ENCODE peak calls at places on chromosomes 12 and 14, in ten cellular contexts. P is stomach, I is upper lobe of left lung, G is GM12878, Z is endothelial cell of umbilical vein, K is transverse colon, N is esophagus muscularis mucosa, O is breast epithelium, C is H1, H is K562. B is an unnamed sample.

GRCh38 chr12:85182699-85183098 is 97.3 kb upstream of the ALX1 start:
- DNase-seq in H (no peak), I (no peak), N (no peak), G (no peak), O (no peak), Z (no peak), P (no peak), K (no peak), C (no peak), B (no peak)

GRCh38 chr12:26062566-26062965 is 62.3 kb downstream of the BHLHE41 start:
- DNase-seq in P (no peak), Z (no peak), H (no peak), G (no peak), I (no peak), K (no peak), C (no peak), O (no peak), N (no peak), B (no peak)

GRCh38 chr14:103696466-103697071 is 18.7 kb downstream of the XRCC3 start:
- DNase-seq in H (no peak), Z (peak), O (no peak), G (no peak), C (no peak), P (no peak), N (no peak), K (peak), I (peak), B (peak)

GRCh38 chr14:91956616-91957015 is 9.1 kb upstream of the FBLN5 start:
- DNase-seq in C (no peak), G (no peak), I (no peak), N (peak), P (no peak), H (no peak), O (no peak), K (no peak), Z (no peak), B (no peak)

GRCh38 chr12:89949457-89950195 is 241.0 kb upstream of the ATP2B1 start:
- DNase-seq in I (no peak), O (no peak), K (peak), C (no peak), Z (peak), P (no peak), H (no peak), G (peak), N (no peak), B (no peak)

GRCh38 chr12:111174283-111175108 is 194.4 kb downstream of the PHETA1 start:
- DNase-seq in H (peak), C (no peak), P (no peak), G (no peak), Z (no peak), N (no peak), K (no peak), I (no peak), O (no peak), B (no peak)

GRCh38 chr14:105664691-105665090 is 138.3 kb downstream of the TMEM121 start:
- DNase-seq in P (no peak), G (no peak), K (no peak), Z (no peak), N (no peak), O (no peak), I (no peak), C (no peak), H (no peak), B (peak)

GRCh38 chr14:68688872-68689371 is 103.9 kb downstream of the ZFP36L1 start:
- DNase-seq in I (no peak), Z (no peak), C (no peak), G (no peak), O (no peak), N (no peak), K (no peak), P (no peak), H (no peak), B (no peak)

GRCh38 chr12:1579626-1580025 is 14.8 kb downstream of the FBXL14 start:
- DNase-seq in I (no peak), G (no peak), H (no peak), Z (no peak), K (no peak), C (no peak), O (no peak), P (no peak), N (no peak), B (no peak)

GRCh38 chr12:34394211-34395055 is 372.1 kb downstream of the ALG10 start:
- DNase-seq in K (peak), I (peak), G (no peak), P (peak), H (peak), Z (no peak), N (peak), C (no peak), O (peak), B (peak)

GRCh38 chr12:64412458-64412857 is 8.3 kb downstream of the XPOT start:
- DNase-seq in H (no peak), C (no peak), G (no peak), Z (no peak), I (no peak), O (no peak), P (no peak), N (no peak), K (no peak), B (no peak)

GRCh38 chr12:89051065-89051677 is 301.1 kb downstream of the DUSP6 start:
- DNase-seq in C (no peak), N (peak), P (no peak), Z (peak), G (no peak), K (no peak), I (no peak), H (peak), O (no peak), B (no peak)

GRCh38 chr14:91897121-91897701 is 29.9 kb upstream of the TC2N start:
- DNase-seq in H (no peak), I (no peak), Z (peak), N (no peak), C (no peak), O (peak), P (peak), G (no peak), K (peak), B (no peak)

GRCh38 chr14:91580886-91581615 is 70.9 kb upstream of the PPP4R3A start:
- DNase-seq in K (no peak), I (no peak), C (no peak), G (no peak), H (no peak), O (no peak), P (no peak), N (no peak), Z (no peak), B (no peak)

GRCh38 chr14:49934638-49935037 is 41.8 kb downstream of the ARF6 start:
- DNase-seq in P (no peak), K (no peak), C (no peak), G (no peak), N (no peak), H (no peak), I (no peak), O (no peak), Z (no peak), B (no peak)

GRCh38 chr14:105294142-105294597 is 6.6 kb downstream of the BRF1 start:
- DNase-seq in I (peak), C (no peak), P (no peak), G (no peak), N (no peak), Z (peak), K (no peak), O (no peak), H (no peak), B (peak)

GRCh38 chr12:110555509-110556406 is 27.4 kb downstream of the PPTC7 start:
- DNase-seq in Z (no peak), C (no peak), K (no peak), N (no peak), G (no peak), P (no peak), H (no peak), O (no peak), I (no peak), B (no peak)

GRCh38 chr14:100857196-100857922 is 31.4 kb downstream of the MEG3 start:
- DNase-seq in C (no peak), P (no peak), H (no peak), Z (no peak), I (no peak), O (no peak), K (no peak), G (no peak), N (no peak), B (peak)

GRCh38 chr12:115337693-115338543 is 653.9 kb upstream of the TBX3 start:
- DNase-seq in H (no peak), O (peak), K (peak), I (no peak), N (no peak), G (no peak), P (no peak), Z (peak), C (no peak), B (no peak)

GRCh38 chr14:52873694-52874093 is 77.2 kb downstream of the FERMT2 start:
- DNase-seq in H (no peak), N (no peak), I (no peak), G (no peak), C (no peak), Z (no peak), P (no peak), K (no peak), O (peak), B (no peak)

GRCh38 chr12:123721245-123721644 is 9.1 kb downstream of the ATP6V0A2 start:
- DNase-seq in P (peak), O (no peak), Z (no peak), N (no peak), K (no peak), H (no peak), C (no peak), G (no peak), I (no peak), B (no peak)

GRCh38 chr12:14111230-14111865 is 129.9 kb upstream of the GRIN2B start:
- DNase-seq in O (no peak), I (no peak), C (no peak), H (no peak), G (peak), N (no peak), P (no peak), Z (no peak), K (no peak), B (no peak)

GRCh38 chr12:30461011-30461670 is 234.5 kb downstream of the IPO8 start:
- DNase-seq in I (no peak), N (no peak), G (no peak), P (no peak), Z (no peak), O (no peak), C (no peak), K (no peak), H (no peak), B (no peak)

GRCh38 chr14:100147181-100147631 is 12.2 kb downstream of the DEGS2 start:
- DNase-seq in O (no peak), G (no peak), P (no peak), H (no peak), I (no peak), Z (no peak), C (no peak), K (no peak), N (no peak), B (peak)

GRCh38 chr14:34301107-34301734 is 160.8 kb downstream of the SPTSSA start:
- DNase-seq in Z (peak), C (no peak), P (no peak), H (peak), I (no peak), K (no peak), N (no peak), O (no peak), G (peak), B (no peak)

GRCh38 chr14:34331728-34332623 is 130.1 kb downstream of the SPTSSA start:
- DNase-seq in Z (peak), H (peak), N (peak), G (peak), C (peak), O (peak), P (peak), K (peak), I (no peak), B (peak)

GRCh38 chr14:35258420-35258819 is 33.8 kb upstream of the PSMA6 start:
- DNase-seq in N (no peak), Z (no peak), H (peak), O (no peak), C (no peak), G (no peak), K (no peak), P (no peak), I (no peak), B (no peak)

GRCh38 chr14:98186140-98186539 is 1085.9 kb downstream of the BCL11B start:
- DNase-seq in I (no peak), K (no peak), G (no peak), P (no peak), Z (no peak), H (no peak), O (no peak), N (no peak), C (no peak), B (no peak)

GRCh38 chr12:53205747-53206146 is 1.3 kb downstream of the ITGB7 start:
- DNase-seq in N (no peak), G (peak), Z (no peak), I (no peak), K (peak), C (no peak), O (no peak), H (no peak), P (peak), B (no peak)

GRCh38 chr14:92930737-92931602 is 8.0 kb downstream of the CHGA start:
- DNase-seq in N (no peak), G (no peak), H (no peak), C (no peak), O (no peak), P (no peak), K (no peak), I (no peak), Z (no peak), B (no peak)

GRCh38 chr12:27355486-27355885 is 22.9 kb downstream of the BMAL2 start:
- DNase-seq in O (no peak), N (no peak), C (no peak), Z (no peak), P (no peak), K (no peak), H (no peak), I (no peak), G (no peak), B (no peak)

GRCh38 chr12:59383426-59383822 is 212.4 kb upstream of the SLC16A7 start:
- DNase-seq in H (no peak), K (no peak), I (no peak), P (no peak), C (no peak), Z (no peak), G (no peak), O (no peak), N (no peak), B (no peak)

GRCh38 chr12:27652174-27652763 is 44.0 kb upstream of the REP15 start:
- DNase-seq in G (peak), K (peak), Z (peak), O (peak), C (no peak), N (no peak), I (no peak), P (peak), H (peak), B (no peak)

GRCh38 chr14:73467800-73468199 is 9.5 kb upstream of the NUMB start:
- DNase-seq in O (no peak), Z (no peak), K (no peak), P (no peak), G (no peak), C (no peak), H (peak), I (no peak), N (no peak), B (no peak)

GRCh38 chr14:31568151-31568550 is 6.9 kb downstream of the NUBPL start:
- DNase-seq in P (no peak), C (no peak), H (no peak), I (no peak), N (no peak), G (no peak), Z (peak), O (no peak), K (no peak), B (no peak)

GRCh38 chr14:31564194-31564593 is 3.0 kb downstream of the NUBPL start:
- DNase-seq in N (no peak), H (no peak), O (no peak), I (no peak), K (no peak), Z (no peak), C (no peak), P (no peak), G (no peak), B (no peak)

GRCh38 chr14:31568671-31569070 is 7.5 kb downstream of the NUBPL start:
- DNase-seq in I (no peak), Z (peak), O (no peak), G (no peak), K (no peak), N (no peak), H (no peak), C (no peak), P (no peak), B (no peak)

GRCh38 chr14:31566456-31566855 is 5.3 kb downstream of the NUBPL start:
- DNase-seq in P (no peak), Z (no peak), O (no peak), I (no peak), K (no peak), N (no peak), G (no peak), C (no peak), H (no peak), B (no peak)

GRCh38 chr14:31567651-31568050 is 6.4 kb downstream of the NUBPL start:
- DNase-seq in H (no peak), K (no peak), O (no peak), I (no peak), N (no peak), P (no peak), C (no peak), G (no peak), Z (peak), B (no peak)
- TF ChIP-seq POLR2A in H (no peak), K (no peak), O (no peak), I (no peak), N (no peak), P (no peak), C (no peak), G (no peak), Z (no peak), B (no peak)

GRCh38 chr12:116697305-116698130 is 40.4 kb downstream of the SPRING1 start:
- DNase-seq in N (no peak), C (no peak), I (no peak), H (peak), O (no peak), Z (no peak), G (no peak), K (no peak), P (peak), B (no peak)
- TF ChIP-seq POLR2AphosphoS5 in N (no peak), C (no peak), I (no peak), H (no peak), O (no peak), Z (no peak), G (no peak), K (no peak), P (no peak), B (no peak)

DNA sequence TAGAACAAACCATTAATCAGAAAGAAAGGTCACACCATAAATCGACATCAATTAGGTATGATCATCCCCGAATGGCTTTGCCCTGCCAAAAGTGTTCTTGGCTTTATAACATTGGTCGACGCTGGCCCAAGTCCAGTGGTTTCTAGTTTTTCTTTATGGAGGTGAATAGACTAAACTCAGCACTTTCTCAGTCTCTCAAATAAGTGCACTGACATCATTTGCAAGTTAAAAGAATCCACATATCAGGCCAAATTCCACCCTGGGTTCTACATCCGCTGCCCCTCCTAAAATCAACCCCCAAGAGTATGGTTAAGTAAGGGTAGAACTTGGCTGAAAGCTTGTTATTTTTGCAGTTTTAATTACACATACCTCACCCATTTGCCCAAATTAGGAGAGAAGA is 314.3 kb downstream of the C12orf75 start:
- DNase-seq in H (no peak), I (no peak), P (no peak), Z (no peak), O (no peak), G (no peak), C (no peak), N (no peak), K (no peak), B (no peak)
- H3K4me3 ChIP-seq in H (no peak), I (no peak), P (no peak), Z (no peak), O (no peak), G (no peak), C (no peak), N (no peak), K (no peak), B (no peak)

GRCh38 chr14:22900088-22900799 is 17.2 kb downstream of the REM2 start:
- DNase-seq in N (no peak), H (peak), G (peak), Z (peak), P (no peak), C (no peak), O (no peak), I (no peak), K (peak), B (no peak)
- TF ChIP-seq POLR2A in N (no peak), H (no peak), G (no peak), Z (no peak), P (no peak), C (no peak), O (no peak), I (no peak), K (no peak), B (no peak)

GRCh38 chr14:32941668-32942065 is 3.0 kb downstream of the NPAS3 start:
- DNase-seq in N (no peak), Z (no peak), C (no peak), I (no peak), P (no peak), G (no peak), K (no peak), O (no peak), H (no peak), B (no peak)

GRCh38 chr14:32940711-32941667 is 2.3 kb downstream of the NPAS3 start:
- DNase-seq in P (no peak), I (no peak), G (no peak), H (no peak), O (no peak), Z (no peak), K (no peak), N (no peak), C (no peak), B (no peak)

GRCh38 chr14:32938719-32939253 is at the start of gene NPAS3:
- DNase-seq in H (no peak), K (no peak), C (no peak), O (no peak), N (no peak), Z (no peak), P (no peak), I (peak), G (no peak), B (no peak)

GRCh38 chr14:32940066-32940651 is 1.5 kb downstream of the NPAS3 start:
- DNase-seq in G (no peak), C (no peak), Z (peak), N (no peak), O (no peak), I (no peak), K (no peak), H (no peak), P (no peak), B (no peak)

GRCh38 chr14:32939254-32940065 is 781 bp downstream of the NPAS3 start:
- DNase-seq in K (peak), G (no peak), P (peak), N (no peak), O (peak), Z (peak), H (no peak), I (peak), C (no peak), B (peak)
- TF ChIP-seq POLR2AphosphoS5 in K (peak), G (no peak), P (no peak), N (peak), O (no peak), Z (no peak), H (no peak), I (no peak), C (no peak), B (peak)

DNA sequence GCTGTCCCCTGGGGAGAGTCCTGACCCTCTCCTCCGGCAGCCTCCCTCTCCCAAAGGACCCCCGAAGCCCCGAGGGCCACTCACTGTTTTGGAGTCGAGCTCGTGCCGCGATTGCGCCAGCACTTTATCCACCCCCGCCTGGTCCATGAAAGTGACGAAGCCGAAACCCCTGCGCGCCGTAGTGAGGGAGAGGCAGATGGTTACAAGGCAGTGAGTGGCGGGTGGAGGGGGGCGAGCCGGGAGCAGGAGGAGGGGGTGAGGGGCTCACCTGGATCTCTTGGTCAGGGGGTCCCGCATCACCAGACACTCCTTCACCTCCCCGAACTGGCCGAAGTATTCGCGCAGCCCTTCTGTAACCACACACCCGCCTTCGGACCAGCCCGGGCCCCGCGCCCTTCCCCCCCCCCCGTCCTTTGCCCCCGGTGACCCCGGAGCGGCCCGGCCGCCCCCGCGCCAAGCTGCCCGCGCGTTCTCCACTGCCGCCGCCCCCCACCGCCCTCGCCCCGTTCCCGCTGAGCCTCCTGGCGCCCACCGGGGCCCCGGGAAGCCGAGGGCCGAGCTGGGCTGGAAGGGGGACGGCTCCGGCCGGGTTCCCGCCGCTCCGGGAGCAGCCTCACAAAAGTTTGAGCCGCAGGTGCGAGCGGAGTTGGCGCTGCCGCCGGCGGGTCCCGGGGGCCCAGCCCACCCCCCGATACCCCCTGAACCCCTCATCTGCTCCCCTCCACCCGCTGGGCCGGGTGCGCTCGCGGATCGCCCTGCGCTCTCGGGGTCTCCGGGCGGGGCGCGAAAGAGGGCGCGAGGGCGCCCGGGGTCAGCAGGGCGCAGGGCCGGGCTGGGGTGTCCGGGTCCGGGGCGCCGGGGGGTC is 808 bp downstream of the MSI1 start:
- DNase-seq in K (peak), H (no peak), N (no peak), P (no peak), Z (no peak), C (no peak), I (peak), O (no peak), G (no peak), B (no peak)
- H3K4me3 ChIP-seq in K (peak), H (no peak), N (peak), P (peak), Z (no peak), C (peak), I (no peak), O (peak), G (no peak), B (peak)